ENCODE peak calls at places on chromosomes 11 and 22, in four cellular contexts. T is erythroblast, N is transverse colon, V is adrenal gland. B is an unnamed sample.

GRCh38 chr11:65920035-65920802 is 993 bp downstream of the DRAP1 start:
- DNase-seq in V (no peak), T (no peak), N (peak; percentile 29), B (no peak)

GRCh38 chr11:130642994-130643393 is 194.5 kb downstream of the ADAMTS15 start:
- DNase-seq in V (no peak), T (no peak), N (no peak), B (no peak)

GRCh38 chr11:14905104-14906033 is 13.3 kb upstream of the CYP2R1 start:
- DNase-seq in V (peak; percentile 15), N (peak; percentile 65), T (peak; percentile 92), B (peak; percentile 78)

GRCh38 chr22:37007666-37008065 is 11.6 kb downstream of the TST start:
- DNase-seq in N (no peak), V (no peak), T (no peak), B (no peak)

GRCh38 chr11:66951135-66951534 is 7.0 kb downstream of the PC start:
- DNase-seq in T (no peak), V (no peak), N (no peak), B (no peak)

GRCh38 chr11:73280606-73281005 is 8.5 kb downstream of the P2RY6 start:
- DNase-seq in T (no peak), N (no peak), V (no peak), B (no peak)

GRCh38 chr11:132911186-132911585 is 621.1 kb downstream of the OPCML start:
- DNase-seq in N (no peak), T (no peak), V (peak; percentile 8), B (no peak)

GRCh38 chr11:107706531-107706930 is 5.3 kb downstream of the SLN start:
- DNase-seq in N (no peak), V (no peak), T (no peak), B (no peak)

GRCh38 chr11:88478136-88478785 is 140.7 kb upstream of the CTSC start:
- DNase-seq in T (no peak), V (no peak), N (no peak), B (no peak)

GRCh38 chr11:96257972-96258951 is 84.7 kb downstream of the MAML2 start:
- DNase-seq in N (no peak), V (no peak), T (no peak), B (peak; percentile 67)

GRCh38 chr11:68418671-68419070 is 41.9 kb upstream of the PPP6R3 start:
- DNase-seq in V (no peak), T (no peak), N (no peak), B (no peak)
- TF ChIP-seq POLR2A in V (no peak), T (no peak), N (no peak), B (no peak)

GRCh38 chr22:44972363-44973083 is 37.3 kb downstream of the PHF21B start:
- DNase-seq in N (peak; percentile 28), V (no peak), T (no peak), B (no peak)
- TF ChIP-seq POLR2A in N (no peak), V (no peak), T (no peak), B (no peak)

GRCh38 chr11:58734681-58735490 is 3.1 kb upstream of the GLYAT start:
- DNase-seq in N (no peak), T (no peak), V (no peak), B (no peak)
- TF ChIP-seq POLR2A in N (no peak), T (no peak), V (no peak), B (no peak)

GRCh38 chr22:25492162-25492561 is 72.3 kb upstream of the GRK3 start:
- DNase-seq in V (no peak), T (no peak), N (no peak), B (no peak)
- TF ChIP-seq POLR2A in V (no peak), T (no peak), N (no peak), B (no peak)

GRCh38 chr11:42249401-42249800 is 789.9 kb upstream of the LRRC4C start:
- DNase-seq in N (no peak), T (no peak), V (no peak), B (no peak)

GRCh38 chr11:42251984-42252383 is 792.5 kb upstream of the LRRC4C start:
- DNase-seq in N (no peak), V (no peak), T (no peak), B (no peak)

GRCh38 chr11:42244376-42244775 is 784.9 kb upstream of the LRRC4C start:
- DNase-seq in V (no peak), N (no peak), T (no peak), B (no peak)

GRCh38 chr11:42253156-42253555 is 793.7 kb upstream of the LRRC4C start:
- DNase-seq in N (no peak), T (no peak), V (no peak), B (no peak)

GRCh38 chr11:42249956-42250355 is 790.5 kb upstream of the LRRC4C start:
- DNase-seq in V (no peak), N (no peak), T (no peak), B (no peak)
- TF ChIP-seq POLR2A in V (no peak), N (no peak), T (no peak), B (no peak)

DNA sequence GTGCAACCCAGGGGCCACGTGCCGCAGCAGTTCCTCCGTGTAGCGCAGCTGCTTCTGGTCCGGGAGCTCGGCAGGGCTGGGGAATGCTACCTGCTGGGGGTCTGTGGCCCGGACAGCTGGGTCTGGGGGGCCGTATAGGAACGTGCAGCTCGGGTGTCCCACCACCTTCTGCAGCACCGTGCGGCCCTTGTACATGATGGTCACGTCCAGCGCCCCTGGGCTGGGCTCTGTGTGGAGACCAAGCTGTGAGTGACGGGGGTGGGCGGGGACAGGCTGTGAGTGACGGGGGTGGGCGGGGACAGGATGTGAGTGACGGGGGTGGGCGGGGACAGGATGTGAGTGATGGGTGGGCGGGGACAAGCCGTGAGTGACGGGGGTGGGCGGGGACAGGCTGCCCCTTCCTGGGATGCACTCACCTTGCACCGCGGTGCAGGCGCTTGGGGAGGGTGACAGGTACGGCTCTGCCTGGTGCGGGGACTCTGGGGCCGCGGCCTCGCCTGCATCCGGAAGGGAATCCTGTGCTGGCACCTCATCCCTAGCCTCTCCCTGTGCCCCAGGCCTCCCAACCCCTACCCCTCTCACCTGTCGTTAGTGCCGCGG is 2.3 kb downstream of the IRF7 start:
- DNase-seq in N (peak; percentile 92), V (no peak), T (peak; percentile 82), B (peak; percentile 70)
- TF ChIP-seq POLR2A in N (peak; percentile 37), V (no peak), T (no peak), B (no peak)

GRCh38 chr22:31107206-31108118 is at the start of gene SELENOM:
- DNase-seq in N (peak; percentile 98), T (peak; percentile 93), V (peak; percentile 97), B (peak; percentile 95)
- TF ChIP-seq POLR2A in N (peak; percentile 73), T (no peak), V (peak; percentile 85), B (no peak)

B was measured in NB4.